ENCODE peak calls at places on chromosome 4, in six cellular contexts. U, S, D, Q, K and J are unnamed samples.

GRCh38 chr4:96136056-96136455 is 296.2 kb downstream of the PDHA2 start:
- DNase-seq in U (no peak), S (no peak), D (no peak), Q (no peak), K (no peak), J (no peak)

GRCh38 chr4:151690164-151690856 is 70.5 kb downstream of the GATB start:
- DNase-seq in U (peak), S (no peak), D (no peak), Q (no peak), K (no peak), J (peak)

GRCh38 chr4:114116861-114117260 is 137.4 kb upstream of the ARSJ start:
- DNase-seq in U (no peak), S (no peak), D (no peak), Q (no peak), K (no peak), J (no peak)

GRCh38 chr4:8759987-8760386 is 111.7 kb downstream of the HMX1 start:
- DNase-seq in U (no peak), S (peak), D (no peak), Q (no peak), K (no peak), J (no peak)

GRCh38 chr4:6541789-6542188 is 33.2 kb upstream of the MAN2B2 start:
- DNase-seq in U (no peak), S (no peak), D (no peak), Q (no peak), K (no peak), J (no peak)

GRCh38 chr4:152478456-152479237 is 57.2 kb downstream of the FBXW7 start:
- DNase-seq in U (peak), S (no peak), D (no peak), Q (no peak), K (no peak), J (no peak)

GRCh38 chr4:8087921-8088495 is 70.6 kb downstream of the ABLIM2 start:
- DNase-seq in U (no peak), S (no peak), D (no peak), Q (no peak), K (no peak), J (no peak)

GRCh38 chr4:101345271-101345595 is 2.1 kb downstream of the PPP3CA start:
- DNase-seq in U (peak), S (peak), D (no peak), Q (no peak), K (no peak), J (no peak)

GRCh38 chr4:8278009-8278395 is 8.4 kb downstream of the HTRA3 start:
- DNase-seq in U (peak), S (peak), D (no peak), Q (no peak), K (no peak), J (no peak)

GRCh38 chr4:31949045-31949444 is 1228.9 kb downstream of the PCDH7 start:
- DNase-seq in U (no peak), S (no peak), D (no peak), Q (no peak), K (no peak), J (no peak)

GRCh38 chr4:673349-674091 is 556 bp downstream of the ATP5ME start:
- DNase-seq in U (no peak), S (peak), D (peak), Q (peak), K (no peak), J (no peak)

GRCh38 chr4:42425146-42426065 is 28.1 kb downstream of the SHISA3 start:
- DNase-seq in U (no peak), S (no peak), D (no peak), Q (no peak), K (no peak), J (peak)

GRCh38 chr4:8913858-8914460 is 42.3 kb upstream of the HMX1 start:
- DNase-seq in U (no peak), S (peak), D (no peak), Q (no peak), K (no peak), J (no peak)

GRCh38 chr4:65566473-65566872 is 103.8 kb downstream of the EPHA5 start:
- DNase-seq in U (no peak), S (no peak), D (no peak), Q (no peak), K (no peak), J (no peak)

GRCh38 chr4:126479709-126480108 is 1153.0 kb upstream of the INTU start:
- DNase-seq in U (no peak), S (peak), D (no peak), Q (no peak), K (no peak), J (no peak)

GRCh38 chr4:187606581-187606980 is 389.0 kb upstream of the ZFP42 start:
- DNase-seq in U (peak), S (peak), D (peak), Q (peak), K (no peak), J (peak)

GRCh38 chr4:168737441-168738176 is 240.8 kb downstream of the PALLD start:
- DNase-seq in U (peak), S (no peak), D (no peak), Q (no peak), K (no peak), J (peak)

GRCh38 chr4:93814722-93815121 is 13.8 kb upstream of the ATOH1 start:
- DNase-seq in U (no peak), S (peak), D (no peak), Q (no peak), K (no peak), J (no peak)

GRCh38 chr4:73675623-73676022 is 55.4 kb upstream of the RASSF6 start:
- DNase-seq in U (no peak), S (no peak), D (no peak), Q (no peak), K (no peak), J (no peak)

GRCh38 chr4:121822796-121823504 is 733 bp downstream of the CCNA2 start:
- DNase-seq in U (no peak), S (peak), D (peak), Q (peak), K (peak), J (peak)

GRCh38 chr4:172514801-172515200 is 653.8 kb upstream of the GALNT7 start:
- DNase-seq in U (no peak), S (no peak), D (no peak), Q (no peak), K (no peak), J (no peak)

GRCh38 chr4:166493828-166494432 is 620.9 kb downstream of the TLL1 start:
- DNase-seq in U (no peak), S (no peak), D (peak), Q (no peak), K (no peak), J (no peak)

GRCh38 chr4:170259631-170260153 is 169.9 kb upstream of the AADAT start:
- DNase-seq in U (peak), S (peak), D (peak), Q (peak), K (no peak), J (peak)

GRCh38 chr4:86855572-86855971 is 6.4 kb upstream of the SLC10A6 start:
- DNase-seq in U (peak), S (peak), D (peak), Q (no peak), K (no peak), J (no peak)

GRCh38 chr4:112296949-112297483 is at the start of gene ALPK1:
- DNase-seq in U (peak), S (peak), D (peak), Q (no peak), K (no peak), J (peak)

GRCh38 chr4:115834441-115834840 is 721.0 kb upstream of the NDST4 start:
- DNase-seq in U (no peak), S (no peak), D (no peak), Q (peak), K (no peak), J (no peak)

GRCh38 chr4:83852085-83852451 is 316.2 kb downstream of the GPAT3 start:
- DNase-seq in U (peak), S (no peak), D (no peak), Q (no peak), K (no peak), J (no peak)

GRCh38 chr4:83831588-83831987 is 295.7 kb downstream of the GPAT3 start:
- DNase-seq in U (no peak), S (no peak), D (no peak), Q (no peak), K (no peak), J (no peak)

GRCh38 chr4:70734971-70735370 is 13.2 kb downstream of the RUFY3 start:
- DNase-seq in U (no peak), S (peak), D (no peak), Q (no peak), K (no peak), J (no peak)

GRCh38 chr4:145760961-145761929 is 81.3 kb downstream of the C4orf51 start:
- DNase-seq in U (no peak), S (no peak), D (no peak), Q (no peak), K (no peak), J (no peak)

GRCh38 chr4:2497324-2497723 is 28.4 kb downstream of the RNF4 start:
- DNase-seq in U (no peak), S (no peak), D (no peak), Q (no peak), K (no peak), J (no peak)

GRCh38 chr4:2489841-2490552 is 21.1 kb downstream of the RNF4 start:
- DNase-seq in U (no peak), S (no peak), D (no peak), Q (no peak), K (no peak), J (no peak)

GRCh38 chr4:2492970-2493369 is 24.1 kb downstream of the RNF4 start:
- DNase-seq in U (no peak), S (no peak), D (no peak), Q (no peak), K (no peak), J (no peak)

GRCh38 chr4:2497931-2498330 is 29.0 kb downstream of the RNF4 start:
- DNase-seq in U (no peak), S (no peak), D (no peak), Q (peak), K (no peak), J (no peak)

DNA sequence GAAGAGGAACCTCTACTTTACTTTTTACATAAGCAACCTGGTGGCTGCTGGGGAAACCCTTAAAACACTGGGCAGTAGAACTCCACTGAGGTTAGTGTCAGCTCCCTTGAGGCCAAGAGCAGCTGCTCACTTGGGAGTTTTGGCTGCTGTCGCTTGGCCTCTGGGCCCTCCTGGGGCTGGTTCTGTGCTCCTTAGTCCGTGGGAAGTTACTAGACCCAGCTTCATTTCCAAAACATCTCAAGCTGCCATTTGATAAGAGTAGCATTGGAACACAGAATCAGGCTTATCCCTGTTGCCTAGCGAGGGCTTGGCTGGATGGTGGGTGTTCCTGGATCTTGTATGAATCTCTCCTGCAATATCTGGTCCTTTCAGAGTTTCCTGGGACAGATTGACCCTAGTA is 26.1 kb downstream of the RNF4 start:
- DNase-seq in U (no peak), S (no peak), D (no peak), Q (no peak), K (no peak), J (no peak)
- H3K4me3 ChIP-seq in U (no peak), S (no peak), D (no peak), Q (no peak), K (no peak), J (no peak)

DNA sequence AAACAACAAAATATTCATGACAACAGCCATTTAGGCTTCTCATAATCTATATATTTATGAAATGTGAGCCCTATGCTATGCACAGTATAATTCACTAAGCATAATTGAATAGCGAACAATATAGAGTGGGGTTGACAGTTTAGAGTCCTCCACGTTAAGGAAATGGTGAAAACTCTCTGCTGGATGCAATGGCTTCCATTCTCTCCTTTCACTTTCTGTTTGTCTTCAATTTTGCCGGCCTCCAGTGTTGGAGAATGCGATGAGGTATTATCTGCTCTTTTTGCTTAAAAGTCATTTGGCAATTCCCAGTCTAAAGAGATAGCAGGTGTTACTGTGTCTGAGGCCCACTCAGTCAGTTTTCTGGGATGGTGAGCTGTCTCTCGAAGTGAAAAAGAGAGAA is 52.1 kb downstream of the NPY5R start:
- DNase-seq in U (no peak), S (no peak), D (no peak), Q (no peak), K (no peak), J (no peak)
- H3K4me3 ChIP-seq in U (peak), S (no peak), D (no peak), Q (no peak), K (no peak), J (no peak)

GRCh38 chr4:89419121-89419695 is 111.6 kb upstream of the GPRIN3 start:
- DNase-seq in U (no peak), S (no peak), D (no peak), Q (no peak), K (no peak), J (peak)
- H3K4me3 ChIP-seq in U (no peak), S (no peak), D (no peak), Q (no peak), K (no peak), J (no peak)

GRCh38 chr4:87973283-87974169 is 2.0 kb upstream of the SPP1 start:
- DNase-seq in U (peak), S (peak), D (peak), Q (peak), K (no peak), J (peak)
- H3K4me3 ChIP-seq in U (peak), S (no peak), D (no peak), Q (no peak), K (no peak), J (no peak)

DNA sequence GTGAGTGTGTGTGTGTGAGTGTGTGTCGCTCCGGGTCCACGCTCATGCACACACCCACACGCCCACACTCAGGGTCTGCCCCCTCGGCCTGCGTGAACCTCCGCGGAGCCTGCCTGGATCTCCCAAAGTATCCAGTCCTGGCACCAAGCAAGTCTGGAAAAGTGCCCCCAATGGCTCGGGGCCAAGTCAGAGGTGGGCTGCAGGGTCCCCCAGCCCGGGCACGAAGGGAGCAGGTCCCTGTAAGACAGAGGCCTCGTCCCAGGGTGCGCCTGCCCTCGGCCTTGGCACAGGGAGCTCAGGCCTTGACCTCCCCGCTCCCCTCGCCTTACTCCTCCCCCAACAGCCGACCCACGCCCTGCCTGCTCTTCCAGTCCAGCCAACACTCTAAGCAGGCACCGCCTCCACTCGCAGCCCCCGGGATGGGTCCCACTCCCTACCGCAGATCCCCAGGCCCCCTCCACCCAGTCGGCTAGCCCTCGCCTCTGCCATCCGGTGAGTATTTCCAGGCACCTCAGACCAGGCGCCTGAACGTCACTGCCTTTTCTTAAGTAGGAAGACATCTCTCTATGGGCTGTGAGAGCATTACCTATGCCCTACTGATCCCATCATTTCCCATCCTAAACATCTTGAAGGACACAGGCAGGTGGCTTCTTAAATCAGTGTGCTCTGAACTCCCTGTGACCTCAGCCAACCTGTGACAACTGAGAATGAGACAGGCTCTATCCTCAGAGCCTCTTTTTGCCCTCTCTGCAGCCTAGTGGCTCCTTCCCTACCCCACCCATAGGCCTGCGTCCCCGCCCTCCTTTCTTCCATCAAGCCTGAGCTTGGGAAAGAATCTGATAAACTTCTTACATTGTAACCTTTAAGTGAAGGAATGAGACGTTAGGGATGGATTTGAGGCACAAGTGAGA is 704 bp downstream of the FAM114A1 start:
- DNase-seq in U (peak), S (no peak), D (no peak), Q (peak), K (no peak), J (no peak)
- H3K4me3 ChIP-seq in U (peak), S (peak), D (peak), Q (peak), K (no peak), J (no peak)

GRCh38 chr4:163967710-163968109 is 473.2 kb downstream of the TMA16 start:
- DNase-seq in U (no peak), S (no peak), D (no peak), Q (no peak), K (no peak), J (no peak)

DNA sequence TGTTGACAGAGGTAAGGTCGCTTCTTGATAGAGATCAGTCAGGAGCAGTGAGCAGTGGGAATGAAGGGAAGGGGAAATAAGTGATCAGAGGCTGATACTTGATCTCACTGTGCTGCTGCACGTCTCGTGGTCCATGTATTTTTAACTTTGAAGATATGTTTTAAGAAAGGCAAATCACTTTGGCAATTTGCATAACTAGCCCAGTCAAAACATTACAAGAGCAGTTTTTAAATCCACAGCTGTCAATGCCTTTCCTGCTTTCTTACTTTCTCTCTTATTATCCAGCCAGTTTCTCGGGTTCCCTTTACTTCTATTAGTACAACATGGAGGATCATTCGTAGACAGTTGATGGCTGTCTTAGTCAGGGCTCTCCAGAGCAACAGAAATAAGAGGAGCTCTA is 472.8 kb downstream of the TMA16 start:
- DNase-seq in U (no peak), S (no peak), D (no peak), Q (no peak), K (no peak), J (no peak)
- H3K4me3 ChIP-seq in U (no peak), S (no peak), D (no peak), Q (no peak), K (no peak), J (no peak)

GRCh38 chr4:76090241-76090691 is 15.8 kb downstream of the ART3 start:
- DNase-seq in U (peak), S (peak), D (no peak), Q (no peak), K (no peak), J (no peak)
- H3K4me3 ChIP-seq in U (no peak), S (no peak), D (no peak), Q (no peak), K (no peak), J (no peak)

GRCh38 chr4:15327311-15328298 is 100.2 kb upstream of the C1QTNF7 start:
- DNase-seq in U (peak), S (no peak), D (no peak), Q (no peak), K (no peak), J (no peak)
- H3K4me3 ChIP-seq in U (no peak), S (no peak), D (no peak), Q (no peak), K (no peak), J (no peak)

DNA sequence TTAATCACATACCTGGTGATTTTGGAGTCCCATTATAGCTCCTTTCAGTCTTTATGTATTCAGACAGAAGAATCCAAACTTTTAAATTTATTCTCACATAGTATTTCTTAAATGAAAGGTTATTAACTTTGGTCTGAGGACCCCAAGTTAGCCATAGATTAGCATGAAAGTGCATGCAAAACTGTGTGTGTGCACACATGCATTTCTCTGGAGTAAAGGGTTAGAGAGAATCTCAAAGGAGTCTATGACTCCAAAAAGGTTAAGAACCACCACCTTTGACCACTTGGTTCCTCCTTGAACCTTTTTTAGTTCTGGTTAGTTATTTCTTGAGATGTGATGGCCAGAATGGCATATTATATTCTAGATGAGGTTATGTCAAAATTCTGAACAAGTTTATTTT is 102.0 kb downstream of the MGST2 start:
- DNase-seq in U (no peak), S (no peak), D (no peak), Q (no peak), K (no peak), J (no peak)
- H3K4me3 ChIP-seq in U (no peak), S (no peak), D (no peak), Q (no peak), K (no peak), J (no peak)

GRCh38 chr4:38674206-38675144 is 10.5 kb downstream of the KLF3 start:
- DNase-seq in U (no peak), S (peak), D (peak), Q (no peak), K (no peak), J (peak)

GRCh38 chr4:38675167-38676121 is 11.4 kb downstream of the KLF3 start:
- DNase-seq in U (peak), S (peak), D (peak), Q (peak), K (peak), J (peak)

GRCh38 chr4:38671594-38671943 is 7.6 kb downstream of the KLF3 start:
- DNase-seq in U (no peak), S (no peak), D (no peak), Q (no peak), K (no peak), J (no peak)

GRCh38 chr4:38672247-38673071 is 8.5 kb downstream of the KLF3 start:
- DNase-seq in U (no peak), S (no peak), D (peak), Q (no peak), K (no peak), J (no peak)

GRCh38 chr4:38673109-38673978 is 9.3 kb downstream of the KLF3 start:
- DNase-seq in U (no peak), S (no peak), D (peak), Q (peak), K (no peak), J (peak)
- H3K4me3 ChIP-seq in U (no peak), S (no peak), D (no peak), Q (no peak), K (peak), J (no peak)